ENCODE peak calls at places on chromosomes 11 and 22, in nine cellular contexts. P is neural crest cell, X is lower leg skin, H is hepatocyte, Y is fibroblast of mammary gland, E is fibroblast of pulmonary artery, B is choroid plexus epithelial cell, M is endothelial cell, I is left ventricle myocardium inferior. Z is an unnamed sample.
A peak's percentile ranks its signal among the peaks of the same experiment; 100 is the strongest.

GRCh38 chr22:38218661-38219331 is 17.0 kb downstream of the MAFF start:
- DNase-seq in H (peak; percentile 93), X (peak; percentile 95), I (peak; percentile 70), P (no peak), B (peak; percentile 96), M (peak; percentile 63), Y (peak; percentile 89), E (peak; percentile 96), Z (peak; percentile 96)

GRCh38 chr11:66150140-66150539 is 80.1 kb downstream of the PACS1 start:
- DNase-seq in E (no peak), I (no peak), P (no peak), M (no peak), Y (no peak), B (peak; percentile 52), H (no peak), X (no peak), Z (no peak)

GRCh38 chr11:67563354-67564114 is 20.1 kb upstream of the GSTP1 start:
- DNase-seq in X (no peak), E (peak; percentile 90), Y (peak; percentile 92), B (peak; percentile 87), I (peak; percentile 50), H (peak; percentile 75), M (no peak), P (no peak), Z (peak; percentile 96)

GRCh38 chr22:37283393-37283937 is 1.2 kb downstream of the CYTH4 start:
- DNase-seq in X (no peak), M (no peak), B (no peak), Y (no peak), E (no peak), H (no peak), I (no peak), P (no peak), Z (no peak)

GRCh38 chr11:70882716-70883085 is 369.7 kb downstream of the SHANK2 start:
- DNase-seq in X (no peak), B (no peak), P (no peak), M (no peak), E (no peak), H (no peak), I (no peak), Y (no peak), Z (no peak)

GRCh38 chr11:28598531-28598930 is 490.3 kb downstream of the METTL15 start:
- DNase-seq in Y (no peak), I (no peak), H (no peak), M (no peak), B (no peak), X (no peak), P (no peak), E (no peak), Z (no peak)

GRCh38 chr22:45645526-45646414 is 25.9 kb upstream of the ATXN10 start:
- DNase-seq in X (peak; percentile 94), P (peak; percentile 84), B (peak; percentile 61), H (peak; percentile 86), E (peak; percentile 54), Y (peak; percentile 27), M (peak; percentile 88), I (peak; percentile 70), Z (no peak)

GRCh38 chr11:120109531-120109930 is 28.4 kb downstream of the TRIM29 start:
- DNase-seq in B (no peak), X (no peak), M (no peak), E (no peak), I (no peak), H (no peak), P (no peak), Y (no peak), Z (no peak)

GRCh38 chr22:27462190-27462589 is 339.4 kb downstream of the MN1 start:
- DNase-seq in E (no peak), X (no peak), B (no peak), Y (no peak), M (no peak), I (no peak), H (peak; percentile 44), P (peak; percentile 35), Z (no peak)

DNA sequence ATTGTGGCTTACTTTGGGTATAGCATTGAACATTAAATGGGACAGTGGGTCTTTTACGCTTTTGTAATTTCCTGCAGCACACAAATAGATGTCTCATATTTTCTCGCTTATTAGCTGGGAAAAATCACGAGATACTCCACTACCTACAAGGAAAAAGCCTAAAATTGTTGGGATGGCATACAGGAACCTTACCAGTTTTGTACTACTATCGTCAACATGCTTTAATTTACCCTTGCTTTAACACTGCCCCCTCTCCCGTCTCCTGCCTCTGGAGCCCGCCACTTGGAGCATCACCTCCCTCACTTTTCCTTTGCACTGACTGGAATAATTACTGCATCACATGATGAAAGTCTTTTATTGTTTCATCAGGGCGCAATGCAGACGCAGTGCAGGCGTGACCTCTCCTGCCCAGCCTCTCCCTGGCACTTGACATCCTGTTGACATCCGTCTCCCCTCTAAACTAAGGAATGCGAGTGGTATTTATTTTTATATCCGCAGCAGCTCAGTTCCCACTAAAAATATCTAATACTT is 1.0 kb upstream of the FNBP4 start:
- DNase-seq in B (peak; percentile 83), X (peak; percentile 94), M (peak; percentile 22), H (peak; percentile 61), P (peak; percentile 39), I (peak; percentile 78), Y (peak; percentile 78), E (peak; percentile 86), Z (peak; percentile 63)
- TF ChIP-seq CTCF in B (peak; percentile 9), X (no peak), M (no peak), H (no peak), P (no peak), I (no peak), Y (no peak), E (no peak), Z (no peak)

GRCh38 chr11:134610116-134610910 is 198.3 kb upstream of the B3GAT1 start:
- DNase-seq in Y (no peak), M (no peak), B (no peak), H (no peak), I (no peak), P (no peak), X (no peak), E (no peak), Z (no peak)
- TF ChIP-seq CTCF in Y (no peak), M (no peak), B (no peak), H (no peak), I (no peak), P (no peak), X (no peak), E (no peak), Z (no peak)

DNA sequence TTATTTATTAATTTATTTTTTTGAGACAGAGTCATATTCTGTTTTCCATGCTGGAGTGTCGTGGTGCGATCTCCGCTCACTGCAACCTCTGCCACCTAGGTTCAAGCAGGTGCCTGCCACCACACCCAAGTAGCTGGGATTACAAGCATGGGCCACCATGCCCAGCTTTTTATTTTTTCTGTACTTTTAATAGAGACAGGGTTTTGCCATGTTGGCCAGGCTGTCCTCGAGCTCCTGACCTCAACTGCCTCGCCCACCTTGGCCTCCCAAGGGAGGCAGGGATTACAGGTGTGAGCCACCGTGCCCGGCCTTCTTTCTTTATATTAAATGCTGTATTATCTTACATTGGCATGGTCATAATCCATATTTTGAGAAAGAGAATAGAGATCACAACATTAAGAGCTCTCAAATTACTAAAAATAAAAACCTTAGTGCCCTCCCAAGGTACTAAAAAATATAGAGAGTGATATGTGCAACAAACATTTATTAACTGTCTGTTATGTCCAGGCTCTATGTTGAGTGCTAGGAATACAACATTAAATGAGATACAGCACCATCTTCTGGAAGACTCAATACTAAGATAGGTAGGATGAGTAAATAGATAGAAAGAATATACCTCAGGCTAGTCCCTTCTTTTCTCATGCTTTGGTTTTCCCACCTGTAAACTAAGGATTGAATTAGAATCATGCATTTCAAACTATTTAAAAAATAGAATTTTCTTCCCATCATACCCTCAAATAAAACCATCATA is 84.1 kb downstream of the BBOX1 start:
- DNase-seq in H (no peak), P (no peak), M (no peak), X (no peak), Y (peak; percentile 63), B (peak; percentile 81), I (no peak), E (peak; percentile 64), Z (no peak)
- TF ChIP-seq CTCF in H (peak; percentile 36), P (no peak), M (no peak), X (no peak), Y (peak; percentile 46), B (peak; percentile 44), I (no peak), E (peak; percentile 35), Z (no peak)

GRCh38 chr11:75425422-75425821 is 7.6 kb downstream of the KLHL35 start:
- DNase-seq in Y (no peak), I (no peak), P (no peak), M (peak; percentile 66), B (no peak), E (no peak), H (no peak), X (no peak), Z (no peak)
- TF ChIP-seq CTCF in Y (peak; percentile 25), I (no peak), P (peak; percentile 25), M (peak; percentile 18), B (peak; percentile 57), E (peak; percentile 36), H (peak; percentile 11), X (no peak), Z (no peak)

GRCh38 chr22:30421695-30422480 is 3.7 kb upstream of the MTFP1 start:
- DNase-seq in I (no peak), E (no peak), H (peak; percentile 70), X (no peak), M (no peak), Y (no peak), B (peak; percentile 28), P (no peak), Z (no peak)

GRCh38 chr22:30423959-30424380 is 1.6 kb upstream of the MTFP1 start:
- DNase-seq in I (peak; percentile 99), H (peak; percentile 100), M (peak; percentile 95), B (peak; percentile 100), X (peak; percentile 100), Y (peak; percentile 99), P (peak; percentile 97), E (peak; percentile 100), Z (peak; percentile 99)

GRCh38 chr22:30424471-30425326 is 869 bp upstream of the MTFP1 start:
- DNase-seq in M (no peak), P (peak; percentile 21), X (no peak), Y (peak; percentile 57), B (no peak), E (no peak), I (no peak), H (peak; percentile 37), Z (no peak)

GRCh38 chr22:30422481-30423295 is 2.9 kb upstream of the MTFP1 start:
- DNase-seq in I (peak; percentile 28), H (peak; percentile 88), X (peak; percentile 94), P (no peak), B (peak; percentile 95), E (peak; percentile 91), Y (peak; percentile 98), M (no peak), Z (peak; percentile 97)

GRCh38 chr22:30423296-30423958 is 2.1 kb upstream of the MTFP1 start:
- DNase-seq in B (peak; percentile 84), I (peak; percentile 74), E (no peak), P (no peak), Y (no peak), M (peak; percentile 31), H (peak; percentile 69), X (peak; percentile 91), Z (no peak)
- TF ChIP-seq CTCF in B (peak; percentile 17), I (peak; percentile 26), E (no peak), P (peak; percentile 40), Y (no peak), M (no peak), H (no peak), X (no peak), Z (peak; percentile 4)

GRCh38 chr22:23894710-23895598 is 771 bp downstream of the MIF start:
- DNase-seq in B (peak; percentile 94), M (peak; percentile 67), Y (peak; percentile 69), X (peak; percentile 93), E (peak; percentile 84), P (peak; percentile 50), I (peak; percentile 64), H (peak; percentile 92), Z (peak; percentile 59)
- TF ChIP-seq CTCF in B (peak; percentile 39), M (peak; percentile 49), Y (peak; percentile 13), X (no peak), E (peak; percentile 34), P (peak; percentile 59), I (peak; percentile 16), H (no peak), Z (peak; percentile 26)

GRCh38 chr11:2298795-2299747 is 2.6 kb downstream of the C11orf21 start:
- DNase-seq in M (peak; percentile 49), E (no peak), P (no peak), I (no peak), Y (no peak), H (peak; percentile 77), X (peak; percentile 83), B (peak; percentile 36), Z (no peak)
- TF ChIP-seq CTCF in M (no peak), E (no peak), P (peak; percentile 64), I (peak; percentile 41), Y (no peak), H (peak; percentile 55), X (no peak), B (peak; percentile 53), Z (no peak)

Z was measured in astrocyte.